ENCODE peak calls at places on chromosomes 1 and 21, in seven cellular contexts. E, O, U, K, D, P and M are unnamed samples.

GRCh38 chr21:29287383-29287782 is 11.3 kb upstream of the BACH1 start:
- DNase-seq in E (no peak), O (no peak), U (no peak), K (no peak), D (no peak), P (no peak), M (no peak)

GRCh38 chr1:222994506-222995229 is 148.4 kb downstream of the TLR5 start:
- DNase-seq in E (no peak), O (no peak), U (no peak), K (no peak), D (no peak), P (no peak), M (no peak)

GRCh38 chr1:167714098-167714850 is 7.5 kb upstream of the MPZL1 start:
- DNase-seq in E (peak), O (peak), U (peak), K (peak), D (peak), P (peak), M (peak)

GRCh38 chr1:212293579-212293978 is 8.4 kb downstream of the PPP2R5A start:
- DNase-seq in E (no peak), O (no peak), U (no peak), K (no peak), D (no peak), P (no peak), M (no peak)

GRCh38 chr1:117981455-117982192 is 52.1 kb downstream of the WDR3 start:
- DNase-seq in E (no peak), O (no peak), U (no peak), K (no peak), D (no peak), P (no peak), M (no peak)

GRCh38 chr1:112713466-112714312 is 1.4 kb downstream of the PPM1J start:
- DNase-seq in E (no peak), O (no peak), U (no peak), K (no peak), D (peak), P (no peak), M (peak)

GRCh38 chr21:31710586-31710985 is 21.3 kb downstream of the SCAF4 start:
- DNase-seq in E (no peak), O (no peak), U (no peak), K (no peak), D (no peak), P (no peak), M (no peak)

GRCh38 chr1:34529935-34530859 is 224.7 kb upstream of the GJB5 start:
- DNase-seq in E (no peak), O (no peak), U (no peak), K (no peak), D (peak), P (no peak), M (no peak)

GRCh38 chr21:34781508-34781907 is 112.7 kb downstream of the CLIC6 start:
- DNase-seq in E (no peak), O (no peak), U (no peak), K (no peak), D (no peak), P (no peak), M (no peak)

GRCh38 chr1:53328009-53328489 is at the start of gene LRP8:
- DNase-seq in E (peak), O (peak), U (peak), K (no peak), D (peak), P (peak), M (no peak)

GRCh38 chr1:243977104-243977503 is 74.0 kb upstream of the ZBTB18 start:
- DNase-seq in E (no peak), O (no peak), U (no peak), K (no peak), D (no peak), P (no peak), M (no peak)

GRCh38 chr1:215529111-215529510 is 38.0 kb upstream of the KCTD3 start:
- DNase-seq in E (no peak), O (no peak), U (no peak), K (no peak), D (no peak), P (no peak), M (no peak)

GRCh38 chr1:168979303-168979702 is 127.2 kb upstream of the ATP1B1 start:
- DNase-seq in E (no peak), O (no peak), U (no peak), K (no peak), D (no peak), P (no peak), M (no peak)

GRCh38 chr1:19445417-19446342 is 39.7 kb downstream of the CAPZB start:
- DNase-seq in E (no peak), O (no peak), U (no peak), K (no peak), D (peak), P (no peak), M (no peak)

GRCh38 chr21:18832950-18833349 is 429.4 kb upstream of the TMPRSS15 start:
- DNase-seq in E (no peak), O (no peak), U (no peak), K (no peak), D (no peak), P (no peak), M (no peak)

GRCh38 chr1:221310180-221310579 is 430.9 kb downstream of the HLX start:
- DNase-seq in E (no peak), O (no peak), U (no peak), K (no peak), D (no peak), P (no peak), M (no peak)

GRCh38 chr1:19477284-19478240 is 7.8 kb downstream of the CAPZB start:
- DNase-seq in E (peak), O (no peak), U (no peak), K (no peak), D (no peak), P (peak), M (no peak)

GRCh38 chr21:26846036-26846931 is 1.1 kb upstream of the ADAMTS1 start:
- DNase-seq in E (peak), O (no peak), U (no peak), K (no peak), D (no peak), P (no peak), M (peak)

GRCh38 chr1:147545133-147545532 is 3.8 kb downstream of the BCL9 start:
- DNase-seq in E (peak), O (peak), U (peak), K (no peak), D (peak), P (no peak), M (no peak)

GRCh38 chr1:79657916-79658662 is 651.6 kb upstream of the ADGRL4 start:
- DNase-seq in E (no peak), O (no peak), U (no peak), K (no peak), D (no peak), P (no peak), M (no peak)